ENCODE peak calls at places on chromosomes 16 and 17, in seven cellular contexts. C is H7; E is adrenal gland; Z is CD8-positive, alpha-beta memory T cell; O is A549; P is heart right ventricle; B is cardiac fibroblast. U is an unnamed sample.

GRCh38 chr16:66714062-66714461 is 17.5 kb upstream of the CMTM4 start:
- DNase-seq in C (no peak), B (no peak), E (no peak), O (no peak), Z (no peak), P (no peak), U (no peak)

GRCh38 chr17:72383053-72383847 is 262.4 kb downstream of the SOX9 start:
- DNase-seq in Z (no peak), C (peak; percentile 93), O (no peak), P (peak; percentile 23), E (peak; percentile 13), B (no peak), U (no peak)

GRCh38 chr17:29613371-29613837 is 9.3 kb downstream of the CORO6 start:
- DNase-seq in O (no peak), C (peak; percentile 97), E (peak; percentile 96), B (peak; percentile 90), Z (peak; percentile 93), P (peak; percentile 95), U (peak; percentile 96)

GRCh38 chr16:2087426-2088191 is 39.8 kb downstream of the TSC2 start:
- DNase-seq in B (no peak), Z (no peak), O (no peak), E (no peak), P (no peak), C (no peak), U (no peak)

GRCh38 chr17:39576187-39576586 is 31.5 kb downstream of the NEUROD2 start:
- DNase-seq in Z (no peak), B (no peak), O (peak; percentile 80), E (no peak), C (peak; percentile 85), P (no peak), U (no peak)

GRCh38 chr16:68397710-68398171 is 50.6 kb downstream of the SMPD3 start:
- DNase-seq in E (no peak), B (no peak), C (no peak), O (no peak), Z (peak; percentile 31), P (no peak), U (no peak)

GRCh38 chr17:41100081-41100480 is 1.9 kb downstream of the KRTAP4-16 start:
- DNase-seq in E (no peak), P (no peak), B (no peak), O (no peak), Z (no peak), C (no peak), U (no peak)

GRCh38 chr16:85570735-85571562 is 42.2 kb upstream of the GSE1 start:
- DNase-seq in E (no peak), P (peak; percentile 27), Z (peak; percentile 78), B (no peak), C (no peak), O (no peak), U (no peak)

GRCh38 chr16:48013476-48013875 is 142.3 kb downstream of the ABCC12 start:
- DNase-seq in P (peak; percentile 5), E (no peak), B (peak; percentile 10), Z (no peak), C (no peak), O (no peak), U (no peak)

GRCh38 chr16:23384878-23385277 is 68.1 kb downstream of the COG7 start:
- DNase-seq in E (no peak), O (no peak), C (no peak), B (no peak), P (no peak), Z (no peak), U (no peak)

GRCh38 chr17:74176546-74177001 is 26.9 kb upstream of the RPL38 start:
- DNase-seq in O (peak; percentile 76), P (peak; percentile 51), C (peak; percentile 86), Z (peak; percentile 46), E (peak; percentile 45), B (peak; percentile 70), U (no peak)

GRCh38 chr17:45218895-45219661 is 2.6 kb upstream of the FMNL1 start:
- DNase-seq in P (peak; percentile 86), Z (peak; percentile 88), E (peak; percentile 77), C (peak; percentile 89), B (peak; percentile 86), O (peak; percentile 85), U (peak; percentile 95)

GRCh38 chr16:73713817-73714495 is 582.7 kb upstream of the PSMD7 start:
- DNase-seq in C (peak; percentile 45), O (peak; percentile 9), P (peak; percentile 6), Z (no peak), E (peak; percentile 62), B (peak; percentile 0), U (no peak)

GRCh38 chr17:37342589-37342988 is 33.2 kb upstream of the C17orf78 start:
- DNase-seq in O (no peak), C (no peak), Z (no peak), B (no peak), E (no peak), P (no peak), U (no peak)

GRCh38 chr17:301681-302299 is 50.8 kb downstream of the RPH3AL start:
- DNase-seq in O (no peak), C (peak; percentile 77), B (peak; percentile 19), E (no peak), P (peak; percentile 60), Z (no peak), U (no peak)

GRCh38 chr16:1338855-1339675 is 5.6 kb downstream of the BAIAP3 start:
- DNase-seq in P (no peak), B (no peak), O (no peak), Z (no peak), C (no peak), E (no peak), U (no peak)

GRCh38 chr16:2715519-2715918 is 4.5 kb downstream of the PRSS27 start:
- DNase-seq in B (peak; percentile 35), E (peak; percentile 51), C (peak; percentile 96), Z (peak; percentile 89), P (peak; percentile 75), O (no peak), U (no peak)

GRCh38 chr16:83615553-83615952 is 192.2 kb upstream of the HSBP1 start:
- DNase-seq in C (no peak), O (no peak), Z (no peak), E (no peak), P (no peak), B (peak; percentile 23), U (no peak)

GRCh38 chr16:49528035-49528434 is 154.4 kb downstream of the C16orf78 start:
- DNase-seq in B (peak; percentile 33), C (no peak), O (no peak), P (no peak), Z (no peak), E (peak; percentile 22), U (no peak)

GRCh38 chr17:63945851-63946439 is 13.8 kb upstream of the CD79B start:
- DNase-seq in C (no peak), Z (no peak), P (no peak), E (no peak), B (no peak), O (no peak), U (no peak)

GRCh38 chr16:56609463-56609921 is 1.1 kb downstream of the MT2A start:
- DNase-seq in C (peak; percentile 59), O (peak; percentile 63), P (peak; percentile 87), E (peak; percentile 86), B (peak; percentile 95), Z (peak; percentile 86), U (peak; percentile 88)

GRCh38 chr16:76194621-76195015 is 82.6 kb upstream of the CNTNAP4 start:
- DNase-seq in Z (no peak), B (no peak), C (no peak), O (no peak), E (peak; percentile 55), P (no peak), U (no peak)

GRCh38 chr16:23156110-23156509 is 6.9 kb upstream of the USP31 start:
- DNase-seq in O (no peak), E (no peak), C (no peak), P (no peak), Z (no peak), B (no peak), U (no peak)

GRCh38 chr17:77768475-77768874 is 190.0 kb upstream of the TNRC6C start:
- DNase-seq in B (no peak), O (no peak), E (no peak), Z (no peak), C (no peak), P (no peak), U (no peak)
- H3K4me3 ChIP-seq in B (no peak overlapping the region), O (no peak overlapping the region), E (no peak overlapping the region), Z (no peak overlapping the region), C (no peak overlapping the region), P (no peak overlapping the region), U (no peak overlapping the region)

GRCh38 chr17:4500188-4500565 is 1.5 kb downstream of the SPNS2 start:
- DNase-seq in B (no peak), P (no peak), E (no peak), O (peak; percentile 35), C (no peak), Z (no peak), U (no peak)
- H3K4me3 ChIP-seq in B (no peak overlapping the region), P (peak overlapping the region; percentile 67), E (no peak overlapping the region), O (no peak overlapping the region), C (peak overlapping the region; percentile 45), Z (peak overlapping the region; percentile 47), U (peak overlapping the region; percentile 50)

DNA sequence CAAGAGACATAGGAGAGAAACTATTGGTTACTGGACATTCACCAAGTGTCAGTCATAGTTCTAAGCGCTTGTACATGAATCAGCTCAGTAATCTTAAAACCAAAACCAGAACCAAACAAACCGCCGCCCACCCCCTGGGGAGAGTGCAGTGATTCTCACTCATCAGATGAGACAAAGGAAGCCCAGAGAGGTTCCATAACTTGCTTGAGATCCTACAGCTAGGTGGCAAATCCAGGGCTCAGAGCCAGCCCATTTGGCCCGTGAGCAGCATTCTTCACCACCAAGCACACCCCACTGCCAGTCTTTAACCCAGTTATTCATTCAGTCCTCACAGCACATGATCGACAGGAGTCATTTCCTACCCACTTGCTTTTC is 37.2 kb upstream of the RGS9 start:
- DNase-seq in B (peak; percentile 92), E (peak; percentile 50), Z (peak; percentile 70), P (no peak), O (peak; percentile 87), C (peak; percentile 42), U (peak; percentile 90)
- H3K4me3 ChIP-seq in B (peak overlapping the region; percentile 2), E (no peak overlapping the region), Z (peak overlapping the region; percentile 95), P (peak overlapping the region; percentile 60), O (peak overlapping the region; percentile 55), C (peak overlapping the region; percentile 24), U (peak overlapping the region; percentile 56)

GRCh38 chr17:80422276-80422675 is 7.3 kb downstream of the ENDOV start:
- DNase-seq in B (no peak), P (no peak), O (no peak), Z (no peak), E (no peak), C (peak; percentile 44), U (no peak)

GRCh38 chr17:80423536-80424225 is 8.7 kb downstream of the ENDOV start:
- DNase-seq in P (no peak), O (no peak), C (peak; percentile 57), Z (no peak), E (no peak), B (no peak), U (no peak)

GRCh38 chr17:80424261-80424660 is 9.3 kb downstream of the ENDOV start:
- DNase-seq in E (no peak), Z (no peak), C (peak; percentile 25), B (no peak), O (no peak), P (no peak), U (no peak)

GRCh38 chr17:80421381-80422090 is 6.6 kb downstream of the ENDOV start:
- DNase-seq in B (no peak), P (no peak), Z (no peak), C (peak; percentile 67), O (no peak), E (no peak), U (no peak)

GRCh38 chr17:80422981-80423380 is 8.0 kb downstream of the ENDOV start:
- DNase-seq in Z (no peak), P (peak; percentile 27), B (no peak), E (no peak), O (no peak), C (peak; percentile 46), U (no peak)
- H3K4me3 ChIP-seq in Z (no peak overlapping the region), P (no peak overlapping the region), B (no peak overlapping the region), E (no peak overlapping the region), O (no peak overlapping the region), C (no peak overlapping the region), U (no peak overlapping the region)